ENCODE peak calls at places on chromosomes 16 and 17, in four cellular contexts. Y is DND-41, K is endodermal cell, J is nephron progenitor cell. B is an unnamed sample.

GRCh38 chr17:72381597-72382397 is 261.0 kb downstream of the SOX9 start:
- DNase-seq in Y (no peak), J (peak; percentile 37), K (peak; percentile 89), B (no peak)

GRCh38 chr16:22942812-22943211 is 128.8 kb downstream of the HS3ST2 start:
- DNase-seq in Y (no peak), K (no peak), J (no peak), B (no peak)

GRCh38 chr16:57824880-57825279 is 22.6 kb upstream of the KIFC3 start:
- DNase-seq in Y (no peak), K (peak; percentile 82), J (no peak), B (no peak)

GRCh38 chr17:77247048-77247541 is 106.3 kb downstream of the SEC14L1 start:
- DNase-seq in J (peak; percentile 98), Y (peak; percentile 84), K (peak; percentile 98), B (peak; percentile 93)

GRCh38 chr17:17709815-17710321 is 28.6 kb downstream of the RAI1 start:
- DNase-seq in J (no peak), Y (no peak), K (no peak), B (no peak)

GRCh38 chr17:57669671-57670529 is 75.2 kb downstream of the CCDC182 start:
- DNase-seq in K (peak; percentile 37), Y (peak; percentile 4), J (no peak), B (peak; percentile 8)

GRCh38 chr16:55760665-55761035 is 72.2 kb downstream of the CES1 start:
- DNase-seq in J (no peak), K (no peak), Y (no peak), B (no peak)

GRCh38 chr17:46972346-46972745 is 6.7 kb downstream of the RPRML start:
- DNase-seq in J (no peak), K (no peak), Y (no peak), B (no peak)

GRCh38 chr17:40412880-40413279 is 4.8 kb downstream of the TOP2A start:
- DNase-seq in K (no peak), Y (no peak), J (no peak), B (no peak)

GRCh38 chr16:63612462-63613227 is 1509.2 kb downstream of the CDH11 start:
- DNase-seq in K (no peak), Y (no peak), J (no peak), B (no peak)

GRCh38 chr17:71260366-71260765 is 860.5 kb upstream of the SOX9 start:
- DNase-seq in Y (no peak), K (no peak), J (no peak), B (no peak)

GRCh38 chr16:78227855-78228254 is 128.4 kb downstream of the WWOX start:
- DNase-seq in J (peak; percentile 31), K (peak; percentile 66), Y (no peak), B (no peak)

GRCh38 chr16:10776280-10776679 is 32.6 kb downstream of the NUBP1 start:
- DNase-seq in Y (no peak), K (no peak), J (no peak), B (peak; percentile 71)

GRCh38 chr17:4706121-4706520 is 2.2 kb upstream of the PELP1 start:
- DNase-seq in Y (no peak), K (peak; percentile 75), J (no peak), B (no peak)

GRCh38 chr16:88003316-88003715 is 52.1 kb downstream of the BANP start:
- DNase-seq in Y (no peak), J (no peak), K (no peak), B (no peak)

GRCh38 chr16:58476791-58477190 is 23.2 kb upstream of the NDRG4 start:
- DNase-seq in Y (no peak), K (no peak), J (no peak), B (no peak)

GRCh38 chr17:50946223-50946890 is 80.2 kb upstream of the TOB1 start:
- DNase-seq in Y (no peak), J (no peak), K (peak; percentile 57), B (peak; percentile 21)

GRCh38 chr17:29640413-29640812 is 17.7 kb upstream of the CORO6 start:
- DNase-seq in J (no peak), Y (no peak), K (no peak), B (no peak)

GRCh38 chr16:56911771-56912541 is 20.0 kb upstream of the HERPUD1 start:
- DNase-seq in K (no peak), Y (no peak), J (no peak), B (peak; percentile 69)

GRCh38 chr16:58960034-58960433 is 225.9 kb upstream of the GOT2 start:
- DNase-seq in Y (no peak), J (no peak), K (no peak), B (no peak)

GRCh38 chr17:50585893-50586292 is 25.4 kb downstream of the CACNA1G start:
- DNase-seq in K (no peak), J (no peak), Y (no peak), B (no peak)

GRCh38 chr16:23666919-23667659 is 11.6 kb upstream of the PLK1 start:
- DNase-seq in Y (no peak), J (no peak), K (no peak), B (no peak)

GRCh38 chr16:72711823-72712222 is 336.1 kb downstream of the ZFHX3 start:
- DNase-seq in Y (no peak), K (no peak), J (no peak), B (no peak)

GRCh38 chr17:62189377-62189776 is 124.3 kb upstream of the MED13 start:
- DNase-seq in Y (no peak), K (no peak), J (no peak), B (no peak)

GRCh38 chr16:60064026-60064425 is 1329.9 kb upstream of the GOT2 start:
- DNase-seq in J (no peak), Y (no peak), K (no peak), B (no peak)

GRCh38 chr17:32461853-32462617 is 17.7 kb downstream of the PSMD11 start:
- DNase-seq in K (peak; percentile 90), Y (peak; percentile 65), J (peak; percentile 74), B (peak; percentile 53)

GRCh38 chr17:48344241-48344640 is 85.8 kb downstream of the SKAP1 start:
- DNase-seq in Y (no peak), J (no peak), K (no peak), B (no peak)

GRCh38 chr17:28550858-28551257 is 1.6 kb downstream of the UNC119 start:
- DNase-seq in J (peak; percentile 28), Y (no peak), K (no peak), B (peak; percentile 26)

GRCh38 chr17:77602883-77603640 is 355.4 kb upstream of the TNRC6C start:
- DNase-seq in J (no peak), K (no peak), Y (no peak), B (no peak)

GRCh38 chr17:41917957-41918391 is 777 bp downstream of the ACLY start:
- DNase-seq in J (peak; percentile 38), K (peak; percentile 70), Y (peak; percentile 55), B (no peak)
- TF ChIP-seq CTCF in J (no peak), K (peak; percentile 27), Y (no peak), B (no peak)

GRCh38 chr16:80612461-80613017 is 71.7 kb downstream of the DYNLRB2 start:
- DNase-seq in K (no peak), Y (no peak), J (no peak), B (no peak)
- TF ChIP-seq CTCF in K (no peak), Y (no peak), J (no peak), B (no peak)

GRCh38 chr16:67248401-67249177 is at the start of gene SLC9A5:
- DNase-seq in J (peak; percentile 56), Y (peak; percentile 21), K (peak; percentile 81), B (peak; percentile 72)

GRCh38 chr16:67245674-67246080 is 1.6 kb downstream of the FHOD1 start:
- DNase-seq in Y (no peak), J (no peak), K (no peak), B (peak; percentile 55)

GRCh38 chr16:67246081-67246944 is 968 bp downstream of the FHOD1 start:
- DNase-seq in K (peak; percentile 98), J (peak; percentile 85), Y (no peak), B (peak; percentile 82)

GRCh38 chr16:67247698-67248400 is 568 bp upstream of the FHOD1 start:
- DNase-seq in Y (peak; percentile 30), J (no peak), K (no peak), B (no peak)

DNA sequence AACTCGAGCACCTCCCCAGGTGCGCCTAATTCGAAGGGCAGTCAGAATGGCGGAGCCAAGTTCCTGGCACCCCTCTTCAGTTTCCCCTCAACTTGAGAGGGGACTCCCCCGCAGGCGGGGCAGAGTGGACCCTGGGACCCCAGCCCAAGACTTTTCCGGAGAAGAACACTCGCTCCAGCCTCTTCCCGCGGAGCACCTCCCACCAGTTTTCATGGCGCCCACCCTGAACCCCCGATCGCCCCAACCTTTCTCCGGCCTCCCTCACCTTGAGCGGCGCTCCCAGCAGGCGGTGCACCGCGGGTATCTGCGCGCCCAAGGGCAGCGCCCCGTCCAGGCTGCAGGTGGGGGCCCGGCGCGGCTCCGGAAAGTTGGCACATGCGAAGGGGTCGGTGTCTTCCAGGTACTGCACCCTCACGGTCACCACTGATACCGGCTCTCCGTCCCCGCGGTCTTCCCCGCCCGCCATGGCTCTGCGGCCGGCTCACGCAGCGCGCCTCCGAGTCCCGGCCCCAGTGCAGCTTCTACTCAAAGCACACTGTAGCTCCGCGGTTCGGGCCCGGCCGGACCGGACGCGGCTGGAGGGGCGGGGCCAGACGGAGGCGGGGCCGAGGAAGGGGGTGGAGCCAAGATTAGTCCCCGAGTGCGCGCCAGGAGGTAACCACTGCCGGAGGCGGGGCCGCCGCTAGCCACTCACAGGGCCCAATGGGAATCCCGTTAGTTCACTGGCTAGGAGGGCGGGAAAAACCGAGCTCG is at the start of gene FHOD1:
- DNase-seq in K (peak; percentile 99), J (peak; percentile 99), Y (peak; percentile 97), B (peak; percentile 98)
- TF ChIP-seq CTCF in K (peak; percentile 29), J (no peak), Y (peak; percentile 17), B (no peak)

GRCh38 chr16:46830902-46831647 is at the start of gene C16orf87:
- DNase-seq in Y (peak; percentile 92), K (peak; percentile 96), J (peak; percentile 92), B (peak; percentile 96)

GRCh38 chr16:46830417-46830901 is 521 bp downstream of the C16orf87 start:
- DNase-seq in K (no peak), Y (peak; percentile 45), J (no peak), B (no peak)

GRCh38 chr16:46826618-46827017 is 4.4 kb downstream of the C16orf87 start:
- DNase-seq in Y (no peak), J (no peak), K (no peak), B (no peak)

GRCh38 chr16:46828943-46829342 is 2.0 kb downstream of the C16orf87 start:
- DNase-seq in J (no peak), Y (no peak), K (no peak), B (no peak)

GRCh38 chr16:46828292-46828691 is 2.7 kb downstream of the C16orf87 start:
- DNase-seq in Y (no peak), K (no peak), J (no peak), B (no peak)
- TF ChIP-seq CTCF in Y (no peak), K (no peak), J (no peak), B (no peak)

GRCh38 chr16:89925596-89926079 is 2.5 kb downstream of the TUBB3 start:
- DNase-seq in J (no peak), K (no peak), Y (no peak), B (no peak)
- TF ChIP-seq CTCF in J (no peak), K (peak; percentile 41), Y (no peak), B (no peak)

DNA sequence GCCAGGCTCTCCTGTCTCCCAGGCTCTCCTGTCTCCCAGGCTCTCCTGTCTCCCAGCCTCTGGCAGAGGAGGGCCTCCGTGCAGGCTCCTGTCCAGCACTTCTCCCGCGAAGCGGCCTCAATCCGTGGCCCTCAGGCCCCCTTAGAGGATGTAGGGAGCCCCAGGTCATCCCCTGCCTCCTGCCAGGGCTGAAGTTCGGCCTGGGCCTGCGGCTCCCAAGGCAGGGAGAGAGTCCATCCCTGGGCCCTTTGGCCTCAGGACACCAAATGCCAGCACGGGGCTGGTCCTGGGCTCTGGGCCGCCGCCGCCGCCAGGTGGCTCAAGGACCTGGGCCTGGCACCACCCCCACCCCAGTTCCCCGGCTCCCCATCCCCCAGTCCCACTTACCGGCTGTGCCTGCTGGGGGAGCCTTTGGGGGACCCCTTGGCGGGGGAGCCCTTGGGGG is 370 bp downstream of the EVPL start:
- DNase-seq in K (no peak), Y (no peak), J (no peak), B (no peak)
- TF ChIP-seq CTCF in K (no peak), Y (no peak), J (no peak), B (no peak)

GRCh38 chr17:60577147-60577925 is 22.7 kb upstream of the PPM1D start:
- DNase-seq in J (no peak), K (peak; percentile 65), Y (no peak), B (peak; percentile 28)
- TF ChIP-seq CTCF in J (no peak), K (peak; percentile 30), Y (no peak), B (peak; percentile 36)

B was measured in GM13977.